ENCODE peak calls at places on chromosome 13, in ten cellular contexts. U, Q, H, W, S, E, Z, I, R and P are unnamed samples.

GRCh38 chr13:62847520-62847919 is 1431.9 kb upstream of the PCDH20 start:
- DNase-seq in U (no peak), Q (no peak), H (no peak), W (no peak), S (no peak), E (no peak), Z (no peak), I (no peak), R (no peak), P (no peak)

GRCh38 chr13:101155920-101156319 is 260.4 kb downstream of the NALCN start:
- DNase-seq in U (no peak), Q (no peak), H (no peak), W (no peak), S (no peak), E (no peak), Z (no peak), I (peak), R (no peak), P (no peak)

GRCh38 chr13:75326173-75327131 is 155.5 kb downstream of the TBC1D4 start:
- DNase-seq in U (no peak), Q (no peak), H (no peak), W (no peak), S (no peak), E (peak), Z (no peak), I (no peak), R (no peak), P (no peak)

GRCh38 chr13:95924389-95924994 is 128.7 kb downstream of the UGGT2 start:
- DNase-seq in U (no peak), Q (no peak), H (no peak), W (no peak), S (no peak), E (peak), Z (no peak), I (no peak), R (no peak), P (peak)

GRCh38 chr13:24888291-24888931 is 124.4 kb downstream of the RNF17 start:
- DNase-seq in U (no peak), Q (no peak), H (no peak), W (no peak), S (no peak), E (no peak), Z (no peak), I (no peak), R (no peak), P (no peak)

GRCh38 chr13:24161010-24161775 is 673 bp downstream of the SPATA13 start:
- DNase-seq in U (no peak), Q (peak), H (no peak), W (peak), S (no peak), E (peak), Z (no peak), I (no peak), R (peak), P (no peak)

GRCh38 chr13:105956891-105957290 is 578.6 kb downstream of the EFNB2 start:
- DNase-seq in U (no peak), Q (no peak), H (no peak), W (no peak), S (no peak), E (peak), Z (no peak), I (no peak), R (no peak), P (no peak)

GRCh38 chr13:84500016-84500415 is 617.7 kb upstream of the SLITRK1 start:
- DNase-seq in U (no peak), Q (no peak), H (no peak), W (no peak), S (no peak), E (peak), Z (no peak), I (no peak), R (no peak), P (no peak)

GRCh38 chr13:97205971-97206370 is 16.2 kb upstream of the MBNL2 start:
- DNase-seq in U (no peak), Q (no peak), H (no peak), W (no peak), S (no peak), E (no peak), Z (no peak), I (no peak), R (no peak), P (no peak)

GRCh38 chr13:100088648-100089601 is at the start of gene PCCA:
- DNase-seq in U (peak), Q (peak), H (peak), W (peak), S (peak), E (peak), Z (peak), I (peak), R (peak), P (no peak)

GRCh38 chr13:112782433-112783010 is 92.7 kb downstream of the ATP11A start:
- DNase-seq in U (no peak), Q (peak), H (no peak), W (no peak), S (no peak), E (no peak), Z (no peak), I (no peak), R (no peak), P (no peak)

GRCh38 chr13:63873936-63874335 is 2458.3 kb upstream of the PCDH20 start:
- DNase-seq in U (no peak), Q (no peak), H (no peak), W (no peak), S (no peak), E (no peak), Z (no peak), I (no peak), R (no peak), P (no peak)

GRCh38 chr13:44848956-44849748 is 140.1 kb downstream of the NUFIP1 start:
- DNase-seq in U (no peak), Q (no peak), H (no peak), W (no peak), S (no peak), E (no peak), Z (no peak), I (no peak), R (no peak), P (no peak)

GRCh38 chr13:51451467-51452390 is 1.1 kb downstream of the INTS6 start:
- DNase-seq in U (peak), Q (peak), H (peak), W (peak), S (peak), E (peak), Z (peak), I (peak), R (peak), P (no peak)

GRCh38 chr13:22569830-22570229 is 610.9 kb upstream of the SGCG start:
- DNase-seq in U (no peak), Q (no peak), H (no peak), W (no peak), S (no peak), E (peak), Z (no peak), I (no peak), R (no peak), P (no peak)

GRCh38 chr13:65830411-65831172 is 1399.5 kb downstream of the PCDH9 start:
- DNase-seq in U (no peak), Q (peak), H (no peak), W (no peak), S (no peak), E (no peak), Z (no peak), I (no peak), R (no peak), P (no peak)

GRCh38 chr13:67792151-67792665 is 562.1 kb upstream of the PCDH9 start:
- DNase-seq in U (no peak), Q (no peak), H (no peak), W (no peak), S (no peak), E (peak), Z (no peak), I (no peak), R (no peak), P (no peak)

GRCh38 chr13:68439821-68440220 is 1209.7 kb upstream of the PCDH9 start:
- DNase-seq in U (no peak), Q (no peak), H (no peak), W (no peak), S (no peak), E (peak), Z (no peak), I (no peak), R (no peak), P (no peak)

GRCh38 chr13:32984857-32985626 is 31.2 kb upstream of the KL start:
- DNase-seq in U (no peak), Q (no peak), H (no peak), W (peak), S (no peak), E (no peak), Z (no peak), I (no peak), R (peak), P (peak)

GRCh38 chr13:46386996-46387851 is at the start of gene RUBCNL:
- DNase-seq in U (peak), Q (peak), H (no peak), W (peak), S (no peak), E (peak), Z (peak), I (no peak), R (no peak), P (no peak)

GRCh38 chr13:50396001-50396400 is 380.8 kb downstream of the KCNRG start:
- DNase-seq in U (no peak), Q (no peak), H (no peak), W (no peak), S (no peak), E (no peak), Z (no peak), I (peak), R (no peak), P (peak)

GRCh38 chr13:48156466-48156865 is 61.6 kb upstream of the MED4 start:
- DNase-seq in U (no peak), Q (no peak), H (no peak), W (peak), S (no peak), E (no peak), Z (no peak), I (peak), R (no peak), P (peak)

GRCh38 chr13:99656092-99656745 is 154.9 kb downstream of the TM9SF2 start:
- DNase-seq in U (peak), Q (peak), H (no peak), W (peak), S (peak), E (peak), Z (no peak), I (peak), R (peak), P (no peak)

GRCh38 chr13:78238911-78239310 is 320.3 kb upstream of the EDNRB start:
- DNase-seq in U (no peak), Q (no peak), H (no peak), W (no peak), S (no peak), E (no peak), Z (no peak), I (no peak), R (no peak), P (no peak)

GRCh38 chr13:84481958-84482357 is 599.7 kb upstream of the SLITRK1 start:
- DNase-seq in U (no peak), Q (no peak), H (no peak), W (no peak), S (no peak), E (peak), Z (no peak), I (no peak), R (no peak), P (peak)

GRCh38 chr13:39603424-39603947 is 493 bp upstream of the LHFPL6 start:
- DNase-seq in U (no peak), Q (no peak), H (no peak), W (peak), S (no peak), E (peak), Z (no peak), I (no peak), R (no peak), P (no peak)

DNA sequence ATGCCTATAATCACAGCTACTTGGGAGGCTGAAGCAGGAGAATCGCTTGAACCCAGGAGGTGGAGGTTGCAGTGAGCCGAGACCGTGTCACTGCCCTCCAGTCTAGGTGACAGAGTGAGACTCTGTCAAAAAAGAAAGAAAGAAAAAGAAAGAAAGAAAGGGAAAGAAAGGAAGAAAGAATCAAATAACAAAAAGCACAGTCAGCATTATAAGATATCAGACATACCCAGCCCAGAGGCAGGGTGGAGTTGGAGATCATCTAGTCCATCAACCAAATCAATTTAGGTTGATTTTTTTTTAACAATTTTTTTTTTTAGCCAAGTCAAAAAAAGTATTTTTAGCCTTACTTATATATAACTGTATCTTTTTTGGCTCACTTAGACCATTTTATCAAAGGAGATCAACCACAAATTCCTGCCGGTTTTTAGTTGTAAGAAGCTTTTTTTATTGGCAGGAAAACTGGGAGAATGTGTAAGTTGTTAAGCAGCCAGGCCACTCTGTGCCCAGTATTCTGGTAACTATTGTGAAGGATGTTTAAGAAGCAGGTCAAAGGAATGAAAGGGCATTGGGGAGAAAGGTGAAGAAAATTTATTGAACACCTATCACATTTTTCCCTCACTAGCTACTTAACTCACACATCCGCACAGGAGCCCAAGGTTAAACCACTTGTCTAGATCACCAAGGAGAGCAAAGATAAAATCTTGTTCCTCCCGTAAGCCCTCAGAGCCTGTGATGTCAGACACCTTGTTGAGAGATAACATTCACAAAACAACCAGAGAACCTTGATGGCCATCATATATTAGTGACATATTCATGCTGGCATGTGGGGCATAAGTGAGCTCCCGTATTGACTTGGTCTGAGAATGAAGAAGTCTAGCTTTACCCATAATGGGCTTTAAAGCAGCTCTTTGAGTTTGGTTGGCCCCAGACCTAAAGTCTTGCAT is 91.8 kb downstream of the COL4A2 start:
- DNase-seq in U (no peak), Q (no peak), H (no peak), W (no peak), S (no peak), E (peak), Z (no peak), I (no peak), R (no peak), P (no peak)
- H3K27ac ChIP-seq in U (no peak), Q (peak), H (peak), W (peak), S (peak), E (peak), Z (peak), I (no peak), R (peak), P (no peak)

DNA sequence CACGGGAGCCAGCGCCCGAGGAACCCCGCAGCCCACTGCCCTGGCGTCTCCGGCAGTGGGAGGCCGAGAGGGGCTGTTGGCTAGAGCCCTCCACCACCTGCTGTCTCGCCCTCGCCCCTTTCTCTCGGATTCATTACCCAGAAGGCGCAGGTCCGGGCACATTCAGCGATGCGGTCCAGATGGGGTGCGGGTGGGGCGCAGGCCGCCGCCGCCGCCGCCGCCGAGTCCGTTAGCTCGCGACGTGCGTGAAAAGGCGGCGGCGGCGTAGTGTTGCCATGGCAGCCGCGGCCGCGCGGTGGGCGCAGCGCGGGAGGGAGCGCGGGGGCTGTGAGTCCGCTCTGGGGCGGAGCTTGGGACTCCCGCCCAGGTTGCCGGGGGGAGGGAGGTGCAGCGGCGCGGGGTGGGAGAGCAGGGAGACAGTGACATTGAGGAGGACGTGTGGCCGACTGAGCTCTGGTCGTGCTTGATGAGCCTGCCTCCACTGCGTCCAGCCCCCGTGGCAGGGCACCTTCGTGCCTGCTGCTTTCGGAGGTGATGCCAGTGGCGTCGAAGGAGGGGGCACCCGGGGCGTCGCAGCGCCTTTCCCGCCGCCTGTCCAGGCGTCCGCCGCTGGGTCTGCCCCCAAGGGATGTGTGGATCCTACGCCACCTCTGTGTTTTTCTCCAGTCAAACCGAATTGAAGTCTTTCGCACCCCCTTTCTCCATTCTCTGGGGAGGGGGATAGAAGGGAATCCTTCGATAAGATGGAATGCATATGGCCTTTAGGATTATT is at the start of gene KATNAL1:
- DNase-seq in U (peak), Q (peak), H (peak), W (peak), S (peak), E (peak), Z (peak), I (peak), R (peak), P (no peak)
- H3K27ac ChIP-seq in U (peak), Q (no peak), H (peak), W (peak), S (peak), E (peak), Z (peak), I (peak), R (peak), P (peak)

GRCh38 chr13:20102776-20103175 is 58.1 kb downstream of the GJA3 start:
- DNase-seq in U (no peak), Q (no peak), H (no peak), W (no peak), S (no peak), E (no peak), Z (no peak), I (no peak), R (no peak), P (no peak)

GRCh38 chr13:20101467-20102316 is 59.2 kb downstream of the GJA3 start:
- DNase-seq in U (no peak), Q (no peak), H (no peak), W (no peak), S (no peak), E (no peak), Z (no peak), I (no peak), R (no peak), P (no peak)

GRCh38 chr13:20093946-20094345 is 66.9 kb downstream of the GJA3 start:
- DNase-seq in U (no peak), Q (no peak), H (no peak), W (no peak), S (no peak), E (no peak), Z (no peak), I (no peak), R (no peak), P (no peak)

GRCh38 chr13:20105161-20105689 is 55.6 kb downstream of the GJA3 start:
- DNase-seq in U (no peak), Q (no peak), H (no peak), W (no peak), S (no peak), E (no peak), Z (no peak), I (no peak), R (no peak), P (no peak)

DNA sequence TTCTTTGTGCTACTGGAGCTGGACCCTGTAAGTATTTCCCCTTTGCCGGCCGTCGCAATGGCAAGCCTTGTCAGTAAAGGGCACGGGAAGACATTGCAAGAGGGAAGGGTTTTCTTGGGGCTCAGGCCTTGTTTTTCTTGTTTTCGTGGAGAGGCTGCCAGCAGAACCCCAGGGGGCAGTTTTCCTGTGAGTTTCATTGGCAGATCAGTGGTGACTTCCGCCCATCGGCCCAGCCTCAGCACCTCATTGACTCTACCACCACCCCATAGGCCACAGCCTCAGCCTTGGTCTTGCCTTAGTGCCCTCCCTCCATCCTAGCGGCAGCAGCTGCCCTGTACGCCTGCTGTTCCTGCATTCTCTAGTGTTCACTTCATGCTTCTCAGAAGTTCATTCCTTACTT is 61.5 kb downstream of the GJA3 start:
- DNase-seq in U (no peak), Q (no peak), H (no peak), W (no peak), S (no peak), E (no peak), Z (no peak), I (no peak), R (no peak), P (no peak)
- H3K27ac ChIP-seq in U (no peak), Q (no peak), H (no peak), W (no peak), S (no peak), E (no peak), Z (no peak), I (no peak), R (no peak), P (no peak)

DNA sequence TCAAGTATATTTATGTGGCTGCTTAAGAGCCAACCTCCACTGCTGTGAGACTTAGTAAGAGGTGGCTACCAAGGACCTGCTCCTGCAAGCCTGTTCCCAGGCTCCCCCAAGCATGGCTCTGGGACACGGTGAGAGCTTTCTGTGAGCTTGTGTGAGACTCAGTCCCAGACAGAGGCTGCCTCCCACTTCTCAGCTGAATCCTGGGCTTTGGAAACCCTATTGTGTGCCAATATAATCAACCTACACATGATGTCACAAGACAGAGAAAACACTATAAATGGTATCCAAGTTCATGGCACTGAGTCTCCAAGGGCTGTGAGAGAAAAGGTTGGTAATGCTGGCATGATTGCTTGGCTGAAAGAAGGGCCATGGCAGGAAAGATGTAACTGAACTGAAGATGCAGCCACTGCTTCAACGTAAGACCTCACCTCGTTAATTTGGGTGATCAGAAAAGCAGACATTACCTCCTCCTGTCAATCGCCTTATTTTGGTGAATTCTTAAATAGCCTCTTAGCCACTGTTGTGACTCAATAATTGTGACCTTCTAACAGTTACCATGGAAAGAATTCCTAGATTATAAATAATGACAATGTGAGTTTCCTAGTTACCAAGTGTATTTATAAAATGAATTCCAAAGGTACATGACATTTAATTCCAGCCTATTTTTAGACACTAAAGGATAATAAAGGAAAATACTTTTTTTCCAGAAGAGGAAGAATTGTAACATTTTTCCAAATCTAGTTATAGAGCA is 332.0 kb downstream of the IRS2 start:
- DNase-seq in U (no peak), Q (peak), H (no peak), W (no peak), S (peak), E (peak), Z (no peak), I (no peak), R (no peak), P (no peak)
- H3K27ac ChIP-seq in U (no peak), Q (peak), H (peak), W (no peak), S (peak), E (peak), Z (no peak), I (no peak), R (peak), P (no peak)